ENCODE peak calls at places on chromosomes 6 and 20, in six cellular contexts. I is cardiac muscle cell, X is mucosa of descending colon, M is gastrocnemius medialis, K is astrocyte of the spinal cord, B is heart left ventricle. Z is an unnamed sample.

GRCh38 chr6:166908812-166909211 is 47.5 kb downstream of the RNASET2 start:
- DNase-seq in I (no peak), X (no peak), M (no peak), K (no peak), B (no peak), Z (no peak)

GRCh38 chr20:35432430-35432735 is 5.6 kb downstream of the GDF5 start:
- DNase-seq in I (no peak), X (no peak), M (no peak), K (no peak), B (no peak), Z (no peak)

GRCh38 chr6:35084041-35084491 is 57.1 kb downstream of the TCP11 start:
- DNase-seq in I (no peak), X (no peak), M (no peak), K (no peak), B (peak; percentile 21), Z (no peak)

GRCh38 chr6:150293423-150294280 is 75.2 kb upstream of the IYD start:
- DNase-seq in I (peak; percentile 52), X (no peak), M (no peak), K (peak; percentile 44), B (no peak), Z (peak; percentile 47)

GRCh38 chr6:15473741-15474161 is 189.1 kb downstream of the DTNBP1 start:
- DNase-seq in I (peak; percentile 86), X (no peak), M (peak; percentile 40), K (peak; percentile 92), B (no peak), Z (peak; percentile 88)

GRCh38 chr6:116458264-116458663 is 2.9 kb upstream of the CALHM6 start:
- DNase-seq in I (no peak), X (no peak), M (no peak), K (no peak), B (no peak), Z (no peak)

GRCh38 chr6:119133400-119133799 is 54.9 kb upstream of the FAM184A start:
- DNase-seq in I (no peak), X (no peak), M (no peak), K (no peak), B (no peak), Z (no peak)

GRCh38 chr6:149510793-149511512 is 26.1 kb upstream of the ZC3H12D start:
- DNase-seq in I (no peak), X (no peak), M (no peak), K (no peak), B (no peak), Z (no peak)

GRCh38 chr6:26194774-26195375 is 107.6 kb downstream of the HFE start:
- DNase-seq in I (peak; percentile 16), X (no peak), M (no peak), K (peak; percentile 27), B (no peak), Z (no peak)

GRCh38 chr6:93300661-93301060 is 118.7 kb downstream of the EPHA7 start:
- DNase-seq in I (no peak), X (no peak), M (no peak), K (no peak), B (no peak), Z (no peak)

GRCh38 chr20:56249244-56249955 is 868 bp downstream of the MC3R start:
- DNase-seq in I (peak; percentile 1), X (no peak), M (no peak), K (no peak), B (no peak), Z (no peak)

GRCh38 chr6:12051861-12052368 is 39.8 kb downstream of the HIVEP1 start:
- DNase-seq in I (no peak), X (no peak), M (no peak), K (peak; percentile 57), B (no peak), Z (peak; percentile 34)

GRCh38 chr6:150876598-150876997 is 11.1 kb downstream of the MTHFD1L start:
- DNase-seq in I (peak; percentile 27), X (no peak), M (peak; percentile 72), K (peak; percentile 65), B (peak; percentile 82), Z (peak; percentile 62)

GRCh38 chr6:8535505-8535904 is 100.2 kb upstream of the SLC35B3 start:
- DNase-seq in I (peak; percentile 2), X (no peak), M (no peak), K (no peak), B (no peak), Z (no peak)

GRCh38 chr20:48217191-48217590 is 431.9 kb upstream of the SULF2 start:
- DNase-seq in I (peak; percentile 21), X (no peak), M (no peak), K (no peak), B (no peak), Z (no peak)

GRCh38 chr6:114172861-114173260 is 170.0 kb downstream of the HS3ST5 start:
- DNase-seq in I (no peak), X (no peak), M (no peak), K (no peak), B (no peak), Z (no peak)

GRCh38 chr6:25913741-25914140 is 16.8 kb downstream of the SLC17A2 start:
- DNase-seq in I (no peak), X (no peak), M (no peak), K (no peak), B (no peak), Z (no peak)

GRCh38 chr6:60679175-60679574 is 1606.8 kb downstream of the KHDRBS2 start:
- DNase-seq in I (no peak), X (no peak), M (no peak), K (no peak), B (no peak), Z (no peak)
- TF ChIP-seq CTCF in I (no peak), X (no peak), M (no peak), K (no peak), B (no peak), Z (no peak)

GRCh38 chr20:19808498-19808897 is 50.4 kb downstream of the RIN2 start:
- DNase-seq in I (no peak), X (no peak), M (no peak), K (peak; percentile 72), B (no peak), Z (no peak)

GRCh38 chr20:19809487-19809886 is 51.4 kb downstream of the RIN2 start:
- DNase-seq in I (no peak), X (no peak), M (no peak), K (peak; percentile 25), B (no peak), Z (no peak)

GRCh38 chr20:19811231-19811630 is 53.2 kb downstream of the RIN2 start:
- DNase-seq in I (no peak), X (no peak), M (no peak), K (no peak), B (no peak), Z (no peak)

GRCh38 chr20:19807901-19808300 is 49.8 kb downstream of the RIN2 start:
- DNase-seq in I (no peak), X (no peak), M (no peak), K (no peak), B (no peak), Z (peak; percentile 50)

DNA sequence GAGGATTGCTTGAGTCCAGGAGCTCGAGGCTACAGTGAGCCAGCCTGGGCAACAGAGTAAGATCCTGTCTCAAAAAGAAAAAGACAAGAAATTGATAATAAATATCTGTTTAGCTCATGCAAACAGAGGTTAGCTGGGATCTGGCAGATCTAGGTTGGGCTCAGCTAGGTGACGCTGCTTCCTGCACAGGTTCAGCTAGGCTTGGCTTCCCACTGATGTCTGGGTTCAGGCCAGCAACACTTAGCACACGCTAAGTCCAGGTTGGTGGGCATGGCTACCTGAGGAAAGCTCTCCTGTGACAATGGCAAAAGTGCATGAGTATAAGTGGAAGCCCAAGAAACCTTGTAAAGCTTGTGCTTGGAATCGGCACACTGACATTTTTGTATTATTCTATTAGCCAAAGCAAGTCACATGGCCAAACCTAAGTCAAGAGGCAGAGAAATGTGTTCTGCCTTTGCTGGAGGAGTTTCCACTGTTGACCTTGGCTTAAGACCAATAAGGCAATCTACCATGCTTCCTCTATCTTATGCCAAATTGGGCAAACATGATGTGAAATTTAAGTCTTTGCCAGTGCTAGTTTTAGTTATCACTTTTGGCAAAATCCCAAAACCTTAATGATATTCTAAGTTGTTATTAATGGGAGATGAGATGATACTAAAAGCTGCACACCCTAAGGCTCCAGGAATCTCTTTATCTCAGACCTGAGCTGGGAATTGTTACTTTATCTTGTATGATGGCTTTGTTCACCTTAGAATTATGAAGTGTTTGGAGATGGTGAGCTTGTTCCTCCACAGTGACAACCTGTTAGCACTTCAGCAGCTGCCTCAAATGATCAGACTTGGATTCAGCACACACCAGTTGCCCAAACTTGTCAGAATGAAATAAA is 49.0 kb downstream of the RIN2 start:
- DNase-seq in I (peak; percentile 62), X (no peak), M (no peak), K (peak; percentile 54), B (no peak), Z (peak; percentile 44)
- TF ChIP-seq CTCF in I (no peak), X (no peak), M (no peak), K (no peak), B (no peak), Z (no peak)

DNA sequence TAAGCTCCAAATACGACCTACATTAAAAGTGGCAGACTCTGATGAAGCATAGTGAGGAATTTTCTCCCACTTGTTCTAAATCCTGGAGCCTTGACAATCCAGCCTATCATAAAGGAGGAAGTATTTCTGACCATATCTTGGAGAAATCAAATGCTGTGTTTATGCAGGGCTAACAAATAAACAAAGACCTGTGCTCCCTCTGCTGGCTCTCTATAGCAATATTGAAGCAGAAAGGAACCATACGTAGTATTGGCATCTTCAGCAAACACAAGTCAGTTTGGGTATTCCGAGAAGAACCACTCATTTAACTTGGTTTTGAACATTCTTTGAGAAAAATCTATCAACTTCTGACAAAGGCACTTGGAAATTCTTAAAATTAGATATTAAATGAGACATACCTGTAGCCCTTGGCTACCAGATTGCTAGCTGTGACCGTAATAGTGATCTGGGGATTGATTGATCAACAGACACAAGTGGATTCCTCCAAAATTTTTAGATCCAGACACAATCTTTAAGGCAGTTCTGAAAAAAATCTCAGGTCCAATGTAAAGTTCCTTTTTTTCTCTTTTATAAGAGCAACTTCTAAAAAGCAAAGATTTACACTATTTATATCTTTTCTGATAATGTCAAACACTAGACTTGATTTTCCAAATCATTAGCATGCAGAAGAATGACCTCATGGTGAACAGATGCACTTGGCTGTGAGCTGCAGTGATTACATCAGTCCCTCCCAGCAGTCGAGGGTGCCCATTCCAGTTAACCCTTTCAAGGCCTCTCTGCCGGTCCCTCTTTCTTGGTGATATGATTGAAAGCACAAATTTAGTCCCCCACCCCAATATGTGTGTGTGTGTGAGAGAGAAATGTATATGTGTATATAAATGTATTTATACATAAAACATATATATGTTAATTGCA is 40.2 kb downstream of the INSM1 start:
- DNase-seq in I (peak; percentile 3), X (no peak), M (no peak), K (no peak), B (no peak), Z (peak; percentile 6)
- TF ChIP-seq CTCF in I (peak; percentile 10), X (no peak), M (no peak), K (peak; percentile 29), B (no peak), Z (peak; percentile 39)

DNA sequence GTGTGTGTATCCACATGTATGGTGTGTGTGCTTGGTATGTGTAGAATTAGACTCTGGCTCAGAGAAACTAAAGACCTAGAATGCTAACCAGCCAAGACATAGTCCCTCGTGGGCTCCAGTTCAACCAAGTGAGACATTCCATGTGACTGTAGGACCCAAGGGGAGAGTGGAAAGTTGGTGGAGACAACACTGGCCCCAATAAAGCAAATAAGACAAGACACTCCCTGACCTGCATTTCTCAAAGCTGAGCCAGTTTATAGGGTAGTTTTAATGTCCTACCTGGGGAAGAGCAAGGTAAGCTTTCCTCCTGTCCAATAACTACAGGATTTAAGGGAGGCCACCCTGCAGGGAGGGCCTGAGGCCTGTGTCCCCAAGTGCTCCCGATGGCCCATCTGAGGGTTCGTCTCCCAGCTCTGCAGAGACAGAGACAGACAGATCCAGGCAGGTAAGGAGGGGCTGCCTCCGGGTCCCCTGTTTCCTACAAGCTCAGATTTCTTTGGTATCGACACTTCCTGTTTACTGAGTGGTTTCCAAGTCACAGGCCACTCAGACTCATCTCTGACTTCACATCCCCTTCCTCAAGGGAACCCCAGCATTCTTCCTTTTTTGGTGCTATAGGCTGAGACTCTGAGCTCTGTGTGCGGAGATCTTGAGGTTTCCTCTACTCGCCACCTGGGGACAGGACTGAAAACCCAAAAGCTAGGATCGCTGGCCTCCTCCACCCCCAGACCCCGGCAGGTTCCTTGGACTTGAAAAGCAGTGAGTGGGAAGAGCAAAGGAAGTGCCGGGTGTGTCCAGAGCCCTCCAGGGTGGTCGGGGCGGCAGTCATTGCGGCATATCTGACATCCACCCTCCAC is 92.4 kb downstream of the PRND start:
- DNase-seq in I (no peak), X (peak; percentile 61), M (no peak), K (no peak), B (no peak), Z (no peak)
- TF ChIP-seq CTCF in I (no peak), X (no peak), M (no peak), K (no peak), B (no peak), Z (no peak)

Z was measured in AG10803.